ENCODE peak calls at places on chromosomes 16 and 17, in six cellular contexts. D is upper lobe of left lung, M is A549, R is GM12878, N is sigmoid colon, A is transverse colon. H is an unnamed sample.

GRCh38 chr16:69918241-69918640 is 32.9 kb upstream of the CLEC18A start:
- DNase-seq in N (no peak), M (no peak), D (no peak), A (no peak), R (no peak), H (no peak)

GRCh38 chr17:42679001-42679491 is 2.3 kb upstream of the PLEKHH3 start:
- DNase-seq in R (no peak), N (no peak), D (peak; percentile 39), M (peak; percentile 80), A (peak; percentile 76), H (peak; percentile 63)

GRCh38 chr16:22296225-22297113 is 740 bp upstream of the POLR3E start:
- DNase-seq in M (no peak), R (peak; percentile 94), A (no peak), N (peak; percentile 64), D (no peak), H (no peak)

GRCh38 chr17:61000911-61001310 is 323.3 kb downstream of the BCAS3 start:
- DNase-seq in A (no peak), N (no peak), R (no peak), D (no peak), M (peak; percentile 53), H (no peak)

GRCh38 chr16:4910828-4911227 is 26.1 kb downstream of the PPL start:
- DNase-seq in D (no peak), A (no peak), M (no peak), N (no peak), R (no peak), H (no peak)

GRCh38 chr17:6160188-6160555 is 90.0 kb downstream of the WSCD1 start:
- DNase-seq in R (no peak), A (no peak), M (no peak), N (no peak), D (no peak), H (no peak)

GRCh38 chr17:14082848-14083247 is 13.5 kb downstream of the COX10 start:
- DNase-seq in R (no peak), D (no peak), N (no peak), A (no peak), M (no peak), H (no peak)

GRCh38 chr17:49148171-49148570 is 15.6 kb downstream of the B4GALNT2 start:
- DNase-seq in N (no peak), R (no peak), A (no peak), M (no peak), D (no peak), H (no peak)

GRCh38 chr16:50940275-50940854 is 198.5 kb downstream of the CYLD start:
- DNase-seq in R (no peak), M (no peak), D (no peak), A (no peak), N (no peak), H (no peak)

GRCh38 chr17:38898812-38899348 is 26.5 kb upstream of the LASP1NB start:
- DNase-seq in A (peak; percentile 72), R (peak; percentile 64), D (no peak), N (no peak), M (no peak), H (peak; percentile 50)

GRCh38 chr17:56141046-56141839 is 12.0 kb upstream of the ANKFN1 start:
- DNase-seq in M (no peak), N (no peak), A (no peak), R (no peak), D (no peak), H (no peak)

GRCh38 chr16:86762035-86762550 is 183.7 kb downstream of the FOXL1 start:
- DNase-seq in M (no peak), R (no peak), A (no peak), N (peak; percentile 6), D (no peak), H (no peak)

GRCh38 chr17:27323538-27324212 is 29.8 kb downstream of the WSB1 start:
- DNase-seq in A (peak; percentile 89), R (no peak), M (peak; percentile 69), N (peak; percentile 86), D (peak; percentile 83), H (peak; percentile 67)

GRCh38 chr17:4623249-4623648 is 18.2 kb downstream of the ALOX15 start:
- DNase-seq in N (no peak), A (no peak), D (no peak), R (no peak), M (no peak), H (no peak)

GRCh38 chr17:45172541-45173286 is 11.0 kb downstream of the HEXIM2 start:
- DNase-seq in N (peak; percentile 89), R (no peak), D (no peak), A (peak; percentile 78), M (peak; percentile 99), H (peak; percentile 69)

GRCh38 chr16:49921106-49921505 is 65.2 kb upstream of the ZNF423 start:
- DNase-seq in R (no peak), N (peak; percentile 53), M (no peak), D (no peak), A (no peak), H (no peak)

GRCh38 chr17:67326440-67326839 is 39.9 kb downstream of the PSMD12 start:
- DNase-seq in A (no peak), D (no peak), R (no peak), M (no peak), N (no peak), H (no peak)

GRCh38 chr16:397736-398332 is 835 bp downstream of the NME4 start:
- DNase-seq in M (peak; percentile 86), N (peak; percentile 93), A (peak; percentile 81), R (no peak), D (peak; percentile 93), H (peak; percentile 82)

GRCh38 chr16:83939266-83939856 is 13.7 kb upstream of the OSGIN1 start:
- DNase-seq in R (no peak), A (no peak), N (no peak), D (no peak), M (no peak), H (no peak)

GRCh38 chr17:5832886-5833285 is 237.3 kb upstream of the WSCD1 start:
- DNase-seq in A (no peak), N (no peak), D (no peak), R (no peak), M (peak; percentile 62), H (no peak)

GRCh38 chr17:82148011-82148410 is 50.0 kb upstream of the FASN start:
- DNase-seq in D (no peak), A (no peak), N (no peak), M (no peak), R (no peak), H (no peak)

GRCh38 chr17:9472541-9472940 is 103.1 kb downstream of the STX8 start:
- DNase-seq in A (peak; percentile 10), M (no peak), D (no peak), N (peak; percentile 66), R (no peak), H (no peak)

GRCh38 chr16:29877266-29877961 is 14.4 kb upstream of the CDIPT start:
- DNase-seq in M (peak; percentile 63), R (peak; percentile 40), N (no peak), D (peak; percentile 82), A (no peak), H (no peak)

DNA sequence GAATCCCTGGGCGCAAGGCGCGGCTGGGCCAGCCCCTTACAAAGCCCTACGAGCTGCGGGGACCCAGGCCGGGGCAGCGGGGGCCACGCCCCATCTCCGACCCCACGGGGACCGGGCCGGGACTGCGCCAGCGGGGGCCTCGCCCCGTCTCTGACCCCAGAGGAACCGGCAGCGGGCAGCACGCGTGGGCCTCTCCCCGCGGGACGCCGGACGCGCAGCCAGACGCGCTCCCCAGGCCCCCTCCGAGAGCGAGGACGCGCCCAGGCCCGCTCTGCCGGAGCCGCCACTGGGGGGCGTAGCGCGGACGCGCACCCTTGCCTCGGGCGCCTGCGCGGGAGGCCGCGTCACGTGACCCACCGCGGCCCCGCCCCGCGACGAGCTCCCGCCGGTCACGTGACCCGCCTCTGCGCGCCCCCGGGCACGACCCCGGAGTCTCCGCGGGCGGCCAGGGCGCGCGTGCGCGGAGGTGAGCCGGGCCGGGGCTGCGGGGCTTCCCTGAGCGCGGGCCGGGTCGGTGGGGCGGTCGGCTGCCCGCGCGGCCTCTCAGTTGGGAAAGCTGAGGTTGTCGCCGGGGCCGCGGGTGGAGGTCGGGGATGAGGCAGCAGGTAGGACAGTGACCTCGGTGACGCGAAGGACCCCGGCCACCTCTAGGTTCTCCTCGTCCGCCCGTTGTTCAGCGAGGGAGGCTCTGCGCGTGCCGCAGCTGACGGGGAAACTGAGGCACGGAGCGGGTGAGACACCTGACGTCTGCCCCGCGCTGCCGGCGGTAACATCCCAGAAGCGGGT is at the start of gene GAA:
- DNase-seq in D (peak; percentile 98), M (peak; percentile 84), R (peak; percentile 28), N (peak; percentile 93), A (peak; percentile 88), H (peak; percentile 87)
- TF ChIP-seq EP300 in D (no peak), M (no peak), R (peak; percentile 9), N (no peak), A (no peak), H (no peak)

DNA sequence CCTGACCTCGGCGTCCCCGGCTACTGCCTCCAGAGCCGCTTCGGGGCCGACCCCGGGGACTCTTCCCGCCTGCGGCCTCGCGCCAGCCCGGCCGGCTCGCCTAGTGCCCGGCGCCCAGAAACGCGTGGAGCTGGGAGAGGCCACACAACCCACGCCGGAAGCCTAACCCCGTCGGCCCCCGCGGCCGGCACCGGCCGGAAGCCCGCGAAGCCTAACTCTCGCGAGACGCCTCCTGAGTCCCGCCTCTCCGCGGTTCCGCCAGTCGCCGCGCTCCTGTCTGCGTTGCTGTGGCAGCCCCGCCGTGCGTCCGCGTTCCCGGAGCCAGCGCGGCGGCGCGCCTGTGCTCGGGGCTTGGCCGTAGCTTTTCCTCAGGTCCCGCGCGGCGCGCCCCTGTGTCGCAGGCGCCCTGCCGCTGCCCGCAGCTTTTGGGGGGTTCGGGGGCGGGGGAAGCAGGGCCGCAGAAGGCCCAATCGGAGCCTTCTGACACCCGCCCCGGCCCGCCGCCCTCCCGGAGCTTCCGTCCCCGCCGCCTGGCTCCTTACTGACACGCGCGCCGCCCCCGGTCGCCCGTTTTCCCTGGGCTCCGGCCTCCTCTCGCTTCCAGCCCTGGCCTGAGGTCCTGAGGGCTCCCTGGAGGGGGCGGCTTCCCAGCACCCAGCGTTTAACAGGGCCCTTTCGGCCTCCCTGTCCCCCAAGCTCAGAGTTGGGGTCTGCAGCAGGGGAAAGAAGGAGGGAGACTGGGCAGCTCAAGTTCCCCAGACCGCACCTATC is 21.7 kb downstream of the NPTX1 start:
- DNase-seq in R (peak; percentile 84), A (peak; percentile 97), N (peak; percentile 98), D (peak; percentile 99), M (peak; percentile 98), H (peak; percentile 97)
- TF ChIP-seq EP300 in R (peak; percentile 8), A (no peak), N (no peak), D (no peak), M (no peak), H (no peak)

DNA sequence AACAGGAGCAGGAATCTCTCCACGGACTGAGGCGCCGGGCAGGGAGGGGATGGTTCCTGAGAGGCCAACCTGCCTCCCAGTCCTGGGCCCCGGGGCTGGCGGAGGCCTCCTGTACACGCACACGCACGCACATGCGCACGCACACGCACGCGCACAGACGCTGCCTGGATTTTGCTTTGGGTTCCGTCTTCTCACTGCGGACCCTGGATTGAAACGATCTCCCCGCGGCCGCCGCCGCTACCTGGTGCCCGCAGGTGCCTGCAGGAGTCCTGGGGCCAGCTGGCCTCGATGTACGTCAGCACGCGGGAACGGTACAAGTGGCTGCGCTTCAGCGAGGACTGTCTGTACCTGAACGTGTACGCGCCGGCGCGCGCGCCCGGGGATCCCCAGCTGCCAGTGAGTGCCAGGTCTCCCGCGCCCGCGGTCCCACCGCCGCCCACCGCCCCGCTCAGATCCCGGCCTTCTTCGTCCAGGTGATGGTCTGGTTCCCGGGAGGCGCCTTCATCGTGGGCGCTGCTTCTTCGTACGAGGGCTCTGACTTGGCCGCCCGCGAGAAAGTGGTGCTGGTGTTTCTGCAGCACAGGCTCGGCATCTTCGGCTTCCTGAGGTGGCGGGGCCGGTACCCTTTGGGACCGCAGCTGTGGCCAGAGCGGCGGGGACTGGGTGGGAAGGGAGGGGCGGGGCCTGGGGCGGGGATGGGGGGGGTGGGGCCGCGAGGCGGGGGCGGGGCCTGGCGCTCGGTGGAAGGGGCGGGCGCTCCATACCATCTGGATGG is 12.2 kb downstream of the CES4A start:
- DNase-seq in M (no peak), A (peak; percentile 77), D (peak; percentile 96), R (no peak), N (peak; percentile 86), H (peak; percentile 75)
- TF ChIP-seq EP300 in M (no peak), A (no peak), D (peak; percentile 55), R (no peak), N (no peak), H (no peak)

GRCh38 chr16:64236351-64236750 is 885.5 kb downstream of the CDH11 start:
- DNase-seq in M (no peak), N (no peak), R (no peak), D (no peak), A (no peak), H (no peak)
- TF ChIP-seq EP300 in M (no peak), N (no peak), R (no peak), D (no peak), A (no peak), H (no peak)

H was measured in stomach.